ENCODE peak calls at places on chromosomes 3 and 15, in four cellular contexts. H is NCI-H460; D is cardiac fibroblast; P is naive thymus-derived CD8-positive, alpha-beta T cell. A is an unnamed sample.

GRCh38 chr15:77897896-77898406 is 179.6 kb downstream of the TBC1D2B start:
- DNase-seq in H (no peak), D (no peak), P (no peak), A (no peak)

GRCh38 chr3:190375671-190376070 is 12.3 kb upstream of the CLDN16 start:
- DNase-seq in H (no peak), D (no peak), P (no peak), A (no peak)

GRCh38 chr3:175186511-175186910 is 327.4 kb downstream of the NAALADL2 start:
- DNase-seq in H (no peak), D (peak), P (no peak), A (no peak)

GRCh38 chr15:39417766-39418165 is 163.1 kb upstream of the THBS1 start:
- DNase-seq in H (no peak), D (no peak), P (no peak), A (no peak)

GRCh38 chr3:134476977-134477376 is 8.8 kb downstream of the ANAPC13 start:
- DNase-seq in H (no peak), D (no peak), P (no peak), A (no peak)

GRCh38 chr15:52257734-52258062 is 37.9 kb downstream of the MYO5C start:
- DNase-seq in H (no peak), D (peak), P (no peak), A (no peak)

GRCh38 chr3:117844676-117845075 is 1135.1 kb downstream of the TUSC7 start:
- DNase-seq in H (no peak), D (peak), P (no peak), A (no peak)

GRCh38 chr3:146339262-146339808 is 88.4 kb upstream of the PLSCR4 start:
- DNase-seq in H (no peak), D (no peak), P (no peak), A (peak)

GRCh38 chr3:130433306-130433705 is 83.7 kb upstream of the COL6A6 start:
- DNase-seq in H (no peak), D (no peak), P (no peak), A (no peak)

GRCh38 chr3:62119139-62119538 is 254.2 kb downstream of the FEZF2 start:
- DNase-seq in H (no peak), D (peak), P (no peak), A (no peak)

GRCh38 chr3:112149136-112149535 is 16.1 kb upstream of the GCSAM start:
- DNase-seq in H (no peak), D (no peak), P (no peak), A (no peak)

GRCh38 chr3:62318365-62318751 is 55.0 kb downstream of the FEZF2 start:
- DNase-seq in H (no peak), D (no peak), P (no peak), A (no peak)

GRCh38 chr15:78956937-78957336 is 12.1 kb upstream of the CTSH start:
- DNase-seq in H (no peak), D (no peak), P (no peak), A (no peak)

GRCh38 chr15:88704791-88705768 is 66.3 kb downstream of the ISG20 start:
- DNase-seq in H (peak), D (peak), P (no peak), A (peak)

GRCh38 chr3:25456723-25457122 is 28.7 kb downstream of the RARB start:
- DNase-seq in H (no peak), D (no peak), P (no peak), A (no peak)

GRCh38 chr15:65028921-65029735 is at the start of gene MTFMT:
- DNase-seq in H (peak), D (peak), P (peak), A (peak)

GRCh38 chr3:119810018-119810435 is 28.1 kb downstream of the NR1I2 start:
- DNase-seq in H (no peak), D (peak), P (peak), A (no peak)

GRCh38 chr15:79812536-79812935 is 84.3 kb downstream of the MTHFS start:
- DNase-seq in H (no peak), D (no peak), P (no peak), A (no peak)

GRCh38 chr3:194977341-194977740 is 291.7 kb downstream of the FAM43A start:
- DNase-seq in H (no peak), D (no peak), P (no peak), A (no peak)

GRCh38 chr3:70556056-70556455 is 243.6 kb upstream of the MDFIC2 start:
- DNase-seq in H (no peak), D (peak), P (no peak), A (no peak)

GRCh38 chr3:177646749-177647148 is 449.5 kb upstream of the TBL1XR1 start:
- DNase-seq in H (no peak), D (no peak), P (peak), A (no peak)

GRCh38 chr3:65178703-65179102 is 490.9 kb upstream of the ADAMTS9 start:
- DNase-seq in H (no peak), D (peak), P (no peak), A (no peak)

GRCh38 chr3:136728918-136729317 is 23.3 kb downstream of the STAG1 start:
- DNase-seq in H (no peak), D (peak), P (no peak), A (no peak)

GRCh38 chr15:62365795-62366442 is 200.8 kb upstream of the C2CD4B start:
- DNase-seq in H (no peak), D (no peak), P (no peak), A (no peak)

GRCh38 chr15:85296615-85297402 is 83.6 kb upstream of the AKAP13 start:
- DNase-seq in H (peak), D (peak), P (peak), A (peak)

GRCh38 chr3:170309044-170309443 is 48.5 kb upstream of the SKIL start:
- DNase-seq in H (no peak), D (no peak), P (no peak), A (no peak)